ENCODE peak calls at places on chromosomes 11 and 22, in ten cellular contexts. B is HCT116, D is fibroblast of lung, K is right atrium auricular region, G is upper lobe of right lung, Z is SK-N-SH, J is keratinocyte, E is neural progenitor cell, I is cardiac muscle cell, X is thoracic aorta. Y is an unnamed sample. For H3K9me3 and H3K4me1, the result is how much of the 10 kb centered on the place peaks cover.

GRCh38 chr11:116193321-116194114 is 579.3 kb downstream of the BUD13 start:
- DNase-seq in B (no peak), D (peak), K (no peak), G (peak), Z (peak), J (no peak), E (peak), I (peak), X (no peak), Y (no peak)

GRCh38 chr11:119421941-119422504 is 949 bp downstream of the THY1 start:
- DNase-seq in B (no peak), D (peak), K (no peak), G (no peak), Z (peak), J (no peak), E (peak), I (peak), X (no peak), Y (no peak)

GRCh38 chr11:107232451-107232850 is 214.2 kb upstream of the GUCY1A2 start:
- DNase-seq in B (no peak), D (no peak), K (no peak), G (no peak), Z (no peak), J (no peak), E (no peak), I (no peak), X (no peak), Y (no peak)

GRCh38 chr11:57491371-57492061 is 24.0 kb downstream of the SLC43A1 start:
- DNase-seq in B (no peak), D (no peak), K (no peak), G (peak), Z (peak), J (no peak), E (peak), I (peak), X (no peak), Y (no peak)

GRCh38 chr11:128488471-128488870 is 98.9 kb downstream of the ETS1 start:
- DNase-seq in B (no peak), D (peak), K (no peak), G (no peak), Z (no peak), J (no peak), E (no peak), I (no peak), X (peak), Y (no peak)

GRCh38 chr11:35402751-35403454 is 16.5 kb downstream of the SLC1A2 start:
- DNase-seq in B (no peak), D (no peak), K (no peak), G (no peak), Z (no peak), J (no peak), E (no peak), I (no peak), X (no peak), Y (no peak)

GRCh38 chr11:14336507-14337503 is 22.2 kb downstream of the RRAS2 start:
- DNase-seq in B (peak), D (peak), K (no peak), G (no peak), Z (no peak), J (peak), E (no peak), I (no peak), X (no peak), Y (no peak)

GRCh38 chr11:12604557-12605105 is 69.6 kb upstream of the TEAD1 start:
- DNase-seq in B (no peak), D (peak), K (no peak), G (no peak), Z (no peak), J (no peak), E (no peak), I (no peak), X (no peak), Y (no peak)

GRCh38 chr22:32761251-32761903 is 40.1 kb upstream of the TIMP3 start:
- DNase-seq in B (no peak), D (peak), K (no peak), G (no peak), Z (no peak), J (no peak), E (no peak), I (no peak), X (no peak), Y (no peak)

GRCh38 chr11:64607381-64608259 is 16.6 kb downstream of the SLC22A12 start:
- DNase-seq in B (no peak), D (peak), K (peak), G (no peak), Z (no peak), J (no peak), E (peak), I (no peak), X (no peak), Y (no peak)

GRCh38 chr11:32829680-32830412 is at the start of gene PRRG4:
- DNase-seq in B (no peak), D (peak), K (peak), G (peak), Z (peak), J (no peak), E (peak), I (peak), X (no peak), Y (peak)

GRCh38 chr11:131248588-131248987 is 121.8 kb upstream of the NTM start:
- DNase-seq in B (no peak), D (peak), K (no peak), G (no peak), Z (no peak), J (no peak), E (no peak), I (no peak), X (no peak), Y (no peak)

GRCh38 chr11:121437686-121438078 is 14.4 kb upstream of the SORL1 start:
- DNase-seq in B (no peak), D (no peak), K (no peak), G (no peak), Z (no peak), J (no peak), E (no peak), I (no peak), X (no peak), Y (no peak)

GRCh38 chr11:128506999-128507591 is 80.3 kb downstream of the ETS1 start:
- DNase-seq in B (no peak), D (peak), K (peak), G (peak), Z (peak), J (no peak), E (no peak), I (no peak), X (peak), Y (peak)

GRCh38 chr11:124086447-124086846 is 28.8 kb upstream of the VWA5A start:
- DNase-seq in B (no peak), D (no peak), K (no peak), G (no peak), Z (peak), J (no peak), E (peak), I (peak), X (no peak), Y (no peak)

GRCh38 chr22:44793106-44793505 is 40.7 kb downstream of the ARHGAP8 start:
- DNase-seq in B (no peak), D (no peak), K (no peak), G (no peak), Z (no peak), J (no peak), E (no peak), I (no peak), X (no peak), Y (no peak)

GRCh38 chr22:44793506-44794225 is 41.3 kb downstream of the ARHGAP8 start:
- DNase-seq in B (no peak), D (no peak), K (no peak), G (no peak), Z (no peak), J (no peak), E (no peak), I (no peak), X (no peak), Y (no peak)

GRCh38 chr22:44799077-44799931 is 46.9 kb downstream of the ARHGAP8 start:
- DNase-seq in B (no peak), D (no peak), K (no peak), G (no peak), Z (no peak), J (no peak), E (no peak), I (no peak), X (no peak), Y (no peak)

GRCh38 chr22:44797181-44797720 is 44.9 kb downstream of the ARHGAP8 start:
- DNase-seq in B (no peak), D (no peak), K (no peak), G (no peak), Z (no peak), J (no peak), E (no peak), I (no peak), X (no peak), Y (no peak)

DNA sequence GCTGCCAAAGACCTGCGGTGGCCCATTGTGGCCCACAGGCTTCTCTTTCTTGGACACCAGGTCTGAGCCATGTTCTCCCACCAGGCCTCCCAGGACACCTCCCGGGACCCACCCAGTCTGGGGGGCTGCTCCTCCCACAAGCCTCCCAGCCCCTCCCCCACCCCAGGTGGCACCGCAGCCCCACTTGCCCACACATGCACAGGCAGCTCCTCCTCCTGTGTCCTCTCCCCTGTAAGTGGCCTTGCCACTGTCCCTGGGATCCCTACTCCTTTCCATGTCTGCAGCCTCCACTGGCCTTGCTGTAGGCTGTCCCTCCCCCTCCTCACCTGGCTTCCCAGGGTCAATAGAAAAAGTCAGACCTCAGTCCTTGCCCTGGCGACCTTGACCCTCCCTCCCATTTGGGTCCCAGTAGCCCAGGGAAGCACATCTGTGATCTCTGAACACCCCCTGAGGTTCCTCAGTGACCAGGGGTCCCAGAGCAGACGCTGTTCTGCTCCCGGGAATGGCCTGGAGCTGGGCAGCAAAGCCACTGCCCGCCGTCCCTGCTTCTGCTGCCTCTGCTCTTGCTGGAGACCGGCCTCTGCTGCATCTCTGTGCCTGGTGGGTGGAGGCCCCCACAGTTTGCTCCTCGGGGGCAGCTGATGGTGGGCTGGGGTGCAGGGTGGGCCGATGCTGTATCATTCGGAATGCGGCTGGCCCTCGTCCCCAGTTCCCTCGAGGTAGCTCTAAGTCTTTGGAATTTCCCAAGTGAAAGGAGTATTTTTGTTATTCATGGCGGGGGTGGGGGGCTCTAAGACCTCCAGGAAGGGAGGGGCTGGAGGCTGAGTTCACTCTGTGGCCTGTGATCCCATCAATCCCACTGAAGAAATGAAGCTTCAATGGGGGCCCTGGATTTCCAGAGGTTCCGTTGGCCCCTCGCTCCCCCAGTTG is 43.6 kb downstream of the ARHGAP8 start:
- DNase-seq in B (no peak), D (no peak), K (no peak), G (no peak), Z (no peak), J (no peak), E (no peak), I (no peak), X (no peak), Y (no peak)
- H3K9me3 ChIP-seq in B (under half), D (under half), K (under half), G (under half), Z (under half), J (under half), E (under half), I (under half), X (under half), Y (under half)

GRCh38 chr11:43579171-43579918 is 101.2 kb upstream of the HSD17B12 start:
- DNase-seq in B (no peak), D (peak), K (no peak), G (no peak), Z (peak), J (no peak), E (peak), I (peak), X (no peak), Y (no peak)
- TF ChIP-seq CTCF in B (no peak), D (peak), K (peak), G (no peak), Z (peak), J (peak), E (peak), I (peak), X (no peak), Y (no peak)

GRCh38 chr22:37803195-37803635 is 4.5 kb upstream of the GCAT start:
- DNase-seq in B (no peak), D (no peak), K (no peak), G (no peak), Z (no peak), J (no peak), E (peak), I (no peak), X (no peak), Y (no peak)
- H3K4me1 ChIP-seq in B (under half), D (under half), K (half or more), G (under half), Z (under half), J (under half), E (under half), I (under half), X (under half), Y (under half)

GRCh38 chr22:49435596-49435995 is 392.1 kb downstream of the BRD1 start:
- DNase-seq in B (no peak), D (no peak), K (no peak), G (no peak), Z (no peak), J (no peak), E (no peak), I (no peak), X (no peak), Y (no peak)
- H3K9me3 ChIP-seq in B (under half), D (under half), K (under half), G (under half), Z (under half), J (under half), E (under half), I (under half), X (under half), Y (under half)

DNA sequence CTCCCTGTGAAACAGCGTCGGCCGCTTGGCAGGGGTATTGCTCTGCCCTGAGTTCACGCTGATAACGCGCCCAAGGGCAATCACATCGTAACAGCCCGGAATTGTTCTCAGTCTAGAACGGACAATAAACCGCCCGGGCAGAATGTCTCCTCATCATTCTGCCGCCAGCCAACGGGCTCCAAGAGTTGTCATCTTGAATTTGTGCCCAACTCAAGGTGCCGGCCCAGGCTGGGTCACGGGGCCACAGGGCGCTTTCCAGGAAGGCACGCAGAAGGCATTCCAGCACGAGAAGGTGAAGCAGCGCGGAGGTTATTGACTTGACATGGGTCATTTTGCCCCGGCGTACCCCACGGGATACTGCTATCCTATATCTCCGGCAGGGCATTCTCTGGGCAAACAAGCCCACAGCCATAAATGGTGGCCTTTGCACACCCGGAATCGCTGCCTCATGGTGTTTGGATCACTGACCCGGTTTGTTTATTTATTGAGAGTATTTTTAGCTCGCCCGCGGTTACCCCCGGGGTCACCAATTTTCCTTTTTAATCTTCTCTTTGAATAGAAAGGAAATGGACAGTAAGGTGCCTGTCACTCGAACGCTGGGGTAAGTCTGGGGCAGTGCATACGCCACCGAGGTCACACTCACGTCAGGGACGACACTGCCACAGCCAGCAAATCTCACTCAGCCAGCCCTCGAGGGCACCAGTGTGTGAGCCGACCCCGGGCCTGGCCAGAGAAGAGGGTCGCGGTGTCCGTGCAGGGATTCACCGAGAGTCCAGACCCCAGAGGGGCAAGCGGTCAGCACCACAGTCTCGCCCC is 72.4 kb upstream of the FGF3 start:
- DNase-seq in B (no peak), D (no peak), K (no peak), G (no peak), Z (no peak), J (no peak), E (no peak), I (no peak), X (no peak), Y (no peak)
- TF ChIP-seq CTCF in B (no peak), D (no peak), K (no peak), G (no peak), Z (no peak), J (no peak), E (no peak), I (no peak), X (no peak), Y (no peak)

DNA sequence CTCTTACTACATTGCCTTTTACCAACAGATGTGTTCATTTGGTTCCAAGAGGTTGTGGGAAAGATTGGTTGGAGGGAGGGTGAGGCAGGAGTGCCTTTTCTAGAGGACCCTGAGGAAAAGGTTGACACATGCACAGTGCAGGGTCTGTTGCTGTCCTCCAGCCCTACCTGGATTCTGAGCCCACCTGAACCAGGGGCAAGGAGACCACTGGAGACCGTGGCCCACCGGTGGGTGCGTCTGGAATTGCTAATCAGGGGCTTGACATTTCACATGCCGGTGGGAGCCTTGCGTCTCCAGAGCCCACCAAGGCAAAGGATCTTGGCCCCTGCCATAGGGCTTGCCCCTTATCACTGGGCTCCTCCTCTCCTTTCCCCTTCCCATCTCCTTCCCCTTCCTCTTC is 80.4 kb upstream of the ZBED5 start:
- DNase-seq in B (no peak), D (no peak), K (no peak), G (no peak), Z (no peak), J (no peak), E (no peak), I (no peak), X (no peak), Y (no peak)
- H3K4me1 ChIP-seq in B (under half), D (under half), K (under half), G (under half), Z (under half), J (under half), E (under half), I (under half), X (under half), Y (under half)